ENCODE peak calls at places on chromosomes 5 and 9, in eight cellular contexts. F is T-helper 9 cell; T is DMS153; J is frontal cortex; C is CD4-positive, alpha-beta memory T cell; H is brain microvascular endothelial cell; B is fibroblast of the aortic adventitia; X is stimulated activated CD4-positive, alpha-beta T cell treated with anti-CD3 and anti-CD28 coated beads, Interleukin-1b, Interleukin-23, amount 100 ng/mL, for 4 hours. A is an unnamed sample.

GRCh38 chr5:14675865-14676300 is 11.4 kb downstream of the OTULIN start:
- DNase-seq in X (no peak), H (no peak), B (no peak), T (no peak), J (no peak), C (peak), F (no peak), A (no peak)

GRCh38 chr9:15389173-15389572 is 33.5 kb upstream of the SNAPC3 start:
- DNase-seq in C (no peak), T (no peak), H (peak), X (no peak), B (no peak), F (no peak), J (no peak), A (peak)

GRCh38 chr9:127974769-127975261 is 6.0 kb downstream of the EEIG1 start:
- DNase-seq in B (peak), J (no peak), F (no peak), C (no peak), T (no peak), X (no peak), H (no peak), A (peak)

GRCh38 chr5:33260098-33260497 is 180.7 kb upstream of the TARS1 start:
- DNase-seq in J (no peak), T (no peak), B (peak), C (no peak), H (peak), X (no peak), F (no peak), A (no peak)

GRCh38 chr9:14156046-14156445 is 157.9 kb downstream of the NFIB start:
- DNase-seq in F (no peak), C (no peak), J (no peak), H (no peak), T (no peak), B (no peak), X (no peak), A (no peak)

GRCh38 chr5:43019615-43020293 is 20.4 kb downstream of the ANXA2R start:
- DNase-seq in C (peak), J (no peak), H (peak), F (peak), X (peak), T (peak), B (peak), A (no peak)

GRCh38 chr5:40224421-40224820 is 455.3 kb upstream of the PTGER4 start:
- DNase-seq in X (no peak), C (no peak), B (peak), F (no peak), J (no peak), T (no peak), H (no peak), A (no peak)

GRCh38 chr5:173452098-173452497 is 123.9 kb upstream of the STC2 start:
- DNase-seq in H (peak), X (no peak), J (no peak), C (no peak), F (no peak), T (no peak), B (no peak), A (peak)

A was measured in hepatic stellate cell.